ENCODE peak calls at places on chromosomes 11 and 22, in ten cellular contexts. B is thoracic aorta, N is glutamatergic neuron, G is HepG2, L is tibial nerve, W is cardiac fibroblast, J is Calu3, S is epithelial cell of esophagus, U is lower leg skin, O is stomach. I is an unnamed sample.

GRCh38 chr11:46693597-46694012 is 6.8 kb downstream of the ARHGAP1 start:
- DNase-seq in N (no peak), J (no peak), S (peak; percentile 93), U (no peak), G (no peak), W (peak; percentile 55), B (no peak), L (no peak), O (no peak), I (no peak)

GRCh38 chr11:70124321-70125061 is 46.4 kb downstream of the ANO1 start:
- DNase-seq in J (no peak), L (no peak), S (peak; percentile 47), G (no peak), N (no peak), O (no peak), W (no peak), U (no peak), B (peak; percentile 69), I (no peak)

GRCh38 chr11:72613977-72614376 is 60.2 kb downstream of the PDE2A start:
- DNase-seq in N (no peak), J (no peak), G (no peak), W (no peak), O (no peak), L (peak; percentile 22), B (no peak), S (no peak), U (peak; percentile 30), I (no peak)

GRCh38 chr11:47204633-47204989 is 10.2 kb upstream of the DDB2 start:
- DNase-seq in W (peak; percentile 69), J (no peak), U (no peak), G (no peak), N (no peak), S (peak; percentile 87), O (no peak), L (no peak), B (no peak), I (no peak)

GRCh38 chr11:70244698-70245097 is 25.8 kb upstream of the PPFIA1 start:
- DNase-seq in B (no peak), S (no peak), N (no peak), U (no peak), J (no peak), W (peak; percentile 97), G (no peak), O (no peak), L (no peak), I (no peak)

GRCh38 chr22:20130319-20130718 is 1.3 kb upstream of the ZDHHC8 start:
- DNase-seq in U (no peak), S (peak; percentile 40), N (no peak), J (peak; percentile 44), G (no peak), B (no peak), L (no peak), O (no peak), W (no peak), I (no peak)

GRCh38 chr11:80109652-80110051 is 668.8 kb upstream of the TENM4 start:
- DNase-seq in J (no peak), G (no peak), S (no peak), U (no peak), N (no peak), W (no peak), B (no peak), L (no peak), O (no peak), I (no peak)

GRCh38 chr11:91796999-91797398 is 427.6 kb upstream of the FAT3 start:
- DNase-seq in S (no peak), W (no peak), G (no peak), B (no peak), L (no peak), J (no peak), U (no peak), N (no peak), O (no peak), I (no peak)

GRCh38 chr22:39643311-39644083 is 72.9 kb downstream of the CACNA1I start:
- DNase-seq in S (no peak), O (no peak), B (no peak), U (no peak), N (no peak), J (no peak), G (no peak), W (peak; percentile 18), L (no peak), I (no peak)

GRCh38 chr11:115737875-115738274 is 233.7 kb upstream of the CADM1 start:
- DNase-seq in W (no peak), U (no peak), N (no peak), O (no peak), G (no peak), J (no peak), S (no peak), B (no peak), L (no peak), I (no peak)

GRCh38 chr11:46649180-46649738 is 31.9 kb downstream of the ATG13 start:
- DNase-seq in O (no peak), W (peak; percentile 99), G (peak; percentile 37), L (peak; percentile 87), B (peak; percentile 47), U (peak; percentile 77), S (peak; percentile 73), J (no peak), N (no peak), I (no peak)

GRCh38 chr22:40009953-40010751 is 15.4 kb downstream of the FAM83F start:
- DNase-seq in J (no peak), S (no peak), N (peak; percentile 51), U (no peak), O (no peak), W (no peak), B (no peak), G (no peak), L (no peak), I (no peak)

GRCh38 chr11:114877976-114878375 is 199.6 kb downstream of the NXPE2 start:
- DNase-seq in L (no peak), G (no peak), W (no peak), N (no peak), B (no peak), U (no peak), S (no peak), J (no peak), O (no peak), I (no peak)

GRCh38 chr11:75328426-75329277 is 22.8 kb downstream of the ARRB1 start:
- DNase-seq in W (peak; percentile 79), G (peak; percentile 78), N (peak; percentile 66), U (no peak), S (peak; percentile 79), J (peak; percentile 67), B (no peak), L (peak; percentile 81), O (peak; percentile 79), I (peak; percentile 87)
- TF ChIP-seq CTCF in W (peak; percentile 84), G (peak; percentile 94), N (peak; percentile 7), U (peak; percentile 9), S (peak; percentile 79), J (peak; percentile 71), B (peak; percentile 33), L (peak; percentile 78), O (no peak), I (peak; percentile 79)

GRCh38 chr22:44314425-44315067 is 1.8 kb upstream of the SHISAL1 start:
- DNase-seq in B (no peak), N (no peak), O (no peak), U (no peak), W (no peak), L (no peak), G (no peak), J (no peak), S (no peak), I (no peak)
- TF ChIP-seq CTCF in B (no peak), N (peak; percentile 17), O (no peak), U (no peak), W (no peak), L (no peak), G (no peak), J (no peak), S (no peak), I (no peak)

GRCh38 chr22:48389916-48390315 is 1437.8 kb downstream of the BRD1 start:
- DNase-seq in W (no peak), G (no peak), N (no peak), U (no peak), J (no peak), L (no peak), O (peak; percentile 13), S (no peak), B (no peak), I (peak; percentile 57)
- TF ChIP-seq CTCF in W (no peak), G (no peak), N (no peak), U (no peak), J (no peak), L (no peak), O (no peak), S (no peak), B (no peak), I (no peak)

GRCh38 chr11:124895471-124895971 is 2.1 kb downstream of the ROBO4 start:
- DNase-seq in G (no peak), U (no peak), B (no peak), W (no peak), O (no peak), L (peak; percentile 3), J (no peak), N (no peak), S (no peak), I (peak; percentile 80)
- TF ChIP-seq CTCF in G (no peak), U (no peak), B (no peak), W (no peak), O (no peak), L (no peak), J (no peak), N (no peak), S (no peak), I (no peak)

DNA sequence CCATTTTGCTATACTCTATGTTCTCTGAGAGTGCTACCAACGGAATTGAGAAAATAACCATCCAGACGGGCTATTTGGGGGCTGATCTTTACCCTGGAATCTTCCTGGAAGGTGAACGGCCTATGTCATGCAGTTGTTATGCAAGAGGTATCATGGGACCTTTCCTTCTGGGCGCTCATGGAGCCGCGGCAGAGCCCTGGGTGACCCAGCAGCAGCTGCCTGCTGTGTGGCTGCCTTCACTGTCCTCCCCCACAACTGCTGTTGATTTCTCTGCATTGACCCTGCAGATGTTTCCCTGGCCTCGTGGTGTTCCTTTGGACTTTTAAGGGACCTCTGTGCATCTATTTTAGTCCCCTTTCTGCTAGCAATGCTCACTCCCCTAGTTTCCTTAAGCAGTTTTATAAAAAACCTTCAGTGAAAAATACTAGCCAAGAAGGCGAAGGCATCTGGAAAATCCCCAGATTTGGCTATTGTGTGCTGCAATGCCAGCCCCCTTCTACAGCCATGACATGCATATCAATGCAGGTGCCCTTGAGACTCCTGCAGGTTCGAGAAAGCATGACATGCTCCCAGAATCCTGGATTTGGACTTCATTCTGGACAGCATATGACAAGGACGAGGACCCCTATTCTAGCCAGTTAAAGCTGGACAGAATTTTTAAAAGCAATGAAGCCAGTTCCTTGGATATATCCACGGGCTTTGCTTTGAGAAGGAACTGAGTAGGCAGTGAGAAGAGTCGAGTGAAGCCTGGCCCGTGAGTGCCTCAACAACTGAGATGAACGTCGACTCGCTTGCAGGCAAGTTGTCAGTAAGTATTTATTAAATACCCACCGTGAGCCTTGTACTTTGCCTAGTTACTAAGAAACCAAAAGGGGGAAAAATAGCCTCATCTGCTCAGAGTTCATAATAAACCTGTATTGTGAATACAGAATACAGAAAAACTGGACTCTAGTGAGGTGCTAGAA is at the start of gene SLC25A18:
- DNase-seq in G (peak; percentile 53), N (peak; percentile 40), O (no peak), L (peak; percentile 50), B (no peak), J (no peak), S (no peak), W (peak; percentile 69), U (no peak), I (no peak)
- TF ChIP-seq CTCF in G (no peak), N (peak; percentile 27), O (no peak), L (no peak), B (peak; percentile 17), J (peak; percentile 36), S (no peak), W (peak; percentile 36), U (no peak), I (no peak)

GRCh38 chr11:12110714-12111481 is 508 bp downstream of the MICAL2 start:
- DNase-seq in L (no peak), N (peak; percentile 37), W (peak; percentile 36), S (no peak), J (peak; percentile 39), G (no peak), B (no peak), O (no peak), U (no peak), I (no peak)
- TF ChIP-seq CTCF in L (no peak), N (no peak), W (no peak), S (no peak), J (no peak), G (no peak), B (no peak), O (no peak), U (no peak), I (no peak)

I was measured in osteocyte.